ENCODE peak calls at places on chromosomes 3 and 15, in six cellular contexts. U, T, B, S, Y and C are unnamed samples.
A peak's percentile ranks its signal among the peaks of the same experiment; 100 is the strongest.

GRCh38 chr3:170711786-170712185 is 125.9 kb upstream of the SLC7A14 start:
- DNase-seq in U (no peak), T (no peak), B (no peak), S (no peak), Y (no peak), C (no peak)

GRCh38 chr3:101828289-101828688 is 21.0 kb upstream of the NFKBIZ start:
- DNase-seq in U (no peak), T (no peak), B (no peak), S (no peak), Y (no peak), C (no peak)

GRCh38 chr3:100825574-100825973 is 116.3 kb downstream of the TFG start:
- DNase-seq in U (no peak), T (no peak), B (no peak), S (no peak), Y (no peak), C (no peak)

GRCh38 chr3:140584549-140584948 is 93.3 kb upstream of the TRIM42 start:
- DNase-seq in U (no peak), T (no peak), B (no peak), S (no peak), Y (no peak), C (no peak)

GRCh38 chr3:15606434-15606891 is 4.9 kb downstream of the BTD start:
- DNase-seq in U (no peak), T (no peak), B (no peak), S (no peak), Y (peak; percentile 60), C (no peak)

GRCh38 chr3:189099031-189099471 is 72.7 kb upstream of the TPRG1 start:
- DNase-seq in U (peak; percentile 88), T (no peak), B (peak; percentile 89), S (no peak), Y (peak; percentile 62), C (peak; percentile 91)

GRCh38 chr15:59372352-59373211 is at the start of gene MYO1E:
- DNase-seq in U (peak; percentile 90), T (peak; percentile 3), B (peak; percentile 91), S (peak; percentile 94), Y (peak; percentile 99), C (peak; percentile 90)

GRCh38 chr3:45795509-45795881 is 841 bp downstream of the SLC6A20 start:
- DNase-seq in U (no peak), T (no peak), B (no peak), S (no peak), Y (peak; percentile 68), C (no peak)

GRCh38 chr3:82281205-82281604 is 519.8 kb upstream of the GBE1 start:
- DNase-seq in U (no peak), T (no peak), B (no peak), S (no peak), Y (no peak), C (no peak)

GRCh38 chr3:134344560-134344959 is 29.7 kb downstream of the AMOTL2 start:
- DNase-seq in U (no peak), T (no peak), B (no peak), S (no peak), Y (no peak), C (no peak)

GRCh38 chr3:146921693-146922092 is 316.5 kb upstream of the PLSCR5 start:
- DNase-seq in U (no peak), T (no peak), B (no peak), S (no peak), Y (no peak), C (no peak)

GRCh38 chr3:177279118-177279815 is 82.0 kb upstream of the TBL1XR1 start:
- DNase-seq in U (no peak), T (no peak), B (no peak), S (no peak), Y (no peak), C (no peak)

GRCh38 chr15:90318591-90318990 is 33.5 kb upstream of the ZNF774 start:
- DNase-seq in U (no peak), T (no peak), B (no peak), S (no peak), Y (no peak), C (no peak)

GRCh38 chr3:61666615-61667320 is 105.4 kb downstream of the PTPRG start:
- DNase-seq in U (no peak), T (no peak), B (no peak), S (no peak), Y (no peak), C (no peak)

GRCh38 chr15:74222705-74223104 is 13.4 kb upstream of the CCDC33 start:
- DNase-seq in U (no peak), T (no peak), B (no peak), S (no peak), Y (peak; percentile 47), C (no peak)

GRCh38 chr3:113167929-113168771 is 43.2 kb upstream of the BOC start:
- DNase-seq in U (no peak), T (no peak), B (peak; percentile 35), S (no peak), Y (no peak), C (peak; percentile 64)

GRCh38 chr3:144114767-144115166 is 143.1 kb downstream of the DIPK2A start:
- DNase-seq in U (no peak), T (no peak), B (no peak), S (no peak), Y (no peak), C (no peak)

GRCh38 chr3:123749716-123750115 is 134.4 kb downstream of the MYLK start:
- DNase-seq in U (peak; percentile 67), T (no peak), B (no peak), S (peak; percentile 86), Y (peak; percentile 79), C (no peak)

GRCh38 chr3:32817561-32818430 is at the start of gene TRIM71:
- DNase-seq in U (no peak), T (no peak), B (no peak), S (no peak), Y (peak; percentile 95), C (no peak)

GRCh38 chr3:185687479-185687878 is 101.4 kb downstream of the SENP2 start:
- DNase-seq in U (no peak), T (no peak), B (no peak), S (no peak), Y (no peak), C (no peak)

GRCh38 chr3:126508539-126508938 is 9.0 kb downstream of the UROC1 start:
- DNase-seq in U (peak; percentile 32), T (no peak), B (no peak), S (no peak), Y (no peak), C (no peak)

GRCh38 chr3:156341831-156342416 is 213.0 kb downstream of the SSR3 start:
- DNase-seq in U (no peak), T (no peak), B (no peak), S (no peak), Y (no peak), C (no peak)

GRCh38 chr15:65033659-65034269 is 4.3 kb upstream of the MTFMT start:
- DNase-seq in U (no peak), T (peak; percentile 19), B (no peak), S (no peak), Y (peak; percentile 82), C (no peak)

GRCh38 chr3:124707667-124708066 is 22.6 kb upstream of the UMPS start:
- DNase-seq in U (no peak), T (no peak), B (no peak), S (peak; percentile 61), Y (no peak), C (no peak)

DNA sequence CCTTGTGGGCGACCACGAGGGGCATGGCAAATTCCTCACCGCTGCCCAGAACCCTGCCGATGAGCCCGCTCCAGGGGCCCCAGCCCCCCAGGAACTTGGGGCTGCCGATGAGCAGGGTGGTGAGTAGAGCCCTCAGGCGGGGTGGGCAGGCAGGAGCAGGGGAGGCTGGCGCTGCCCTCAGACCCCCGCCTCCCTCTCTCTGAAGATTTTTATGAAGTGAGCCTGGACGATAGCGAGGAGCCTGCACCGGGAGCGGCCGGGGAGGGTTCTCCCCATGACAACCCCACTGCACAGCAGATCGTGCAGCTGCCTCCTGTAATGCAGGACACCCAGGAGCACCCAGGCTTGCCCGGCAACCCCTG is 56.7 kb upstream of the UBE2Q2 start:
- DNase-seq in U (no peak), T (no peak), B (no peak), S (no peak), Y (no peak), C (no peak)
- H3K4me3 ChIP-seq in U (no peak overlapping the region), T (no peak overlapping the region), B (no peak overlapping the region), S (no peak overlapping the region), Y (no peak overlapping the region), C (no peak overlapping the region)

GRCh38 chr3:67000006-67000405 is 1.9 kb downstream of the KBTBD8 start:
- DNase-seq in U (no peak), T (no peak), B (no peak), S (no peak), Y (peak; percentile 78), C (no peak)

GRCh38 chr3:66998075-66998898 is at the start of gene KBTBD8:
- DNase-seq in U (peak; percentile 99), T (peak; percentile 98), B (peak; percentile 98), S (peak; percentile 95), Y (peak; percentile 98), C (peak; percentile 99)

GRCh38 chr3:67001086-67001861 is 3.2 kb downstream of the KBTBD8 start:
- DNase-seq in U (no peak), T (no peak), B (no peak), S (no peak), Y (no peak), C (no peak)

GRCh38 chr3:66997560-66998074 is 490 bp upstream of the KBTBD8 start:
- DNase-seq in U (no peak), T (no peak), B (peak; percentile 27), S (no peak), Y (peak; percentile 66), C (peak; percentile 9)

DNA sequence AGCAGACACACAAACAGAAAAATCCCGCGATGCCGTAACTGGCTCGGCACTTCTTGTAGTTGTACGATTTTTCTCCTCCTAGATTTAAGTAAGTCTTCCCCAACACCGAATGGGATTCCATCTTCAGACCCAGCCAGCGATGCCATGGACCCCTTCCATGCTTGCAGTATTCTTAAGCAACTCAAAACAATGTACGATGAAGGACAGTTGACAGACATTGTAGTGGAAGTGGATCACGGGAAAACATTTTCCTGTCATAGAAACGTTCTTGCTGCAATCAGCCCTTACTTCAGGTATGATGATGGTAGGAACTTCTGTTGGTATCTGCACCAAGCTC is 760 bp downstream of the KBTBD8 start:
- DNase-seq in U (no peak), T (no peak), B (no peak), S (no peak), Y (no peak), C (no peak)
- H3K4me3 ChIP-seq in U (peak overlapping the region; percentile 55), T (peak overlapping the region; percentile 71), B (peak overlapping the region; percentile 81), S (peak overlapping the region; percentile 83), Y (peak overlapping the region; percentile 88), C (peak overlapping the region; percentile 91)

DNA sequence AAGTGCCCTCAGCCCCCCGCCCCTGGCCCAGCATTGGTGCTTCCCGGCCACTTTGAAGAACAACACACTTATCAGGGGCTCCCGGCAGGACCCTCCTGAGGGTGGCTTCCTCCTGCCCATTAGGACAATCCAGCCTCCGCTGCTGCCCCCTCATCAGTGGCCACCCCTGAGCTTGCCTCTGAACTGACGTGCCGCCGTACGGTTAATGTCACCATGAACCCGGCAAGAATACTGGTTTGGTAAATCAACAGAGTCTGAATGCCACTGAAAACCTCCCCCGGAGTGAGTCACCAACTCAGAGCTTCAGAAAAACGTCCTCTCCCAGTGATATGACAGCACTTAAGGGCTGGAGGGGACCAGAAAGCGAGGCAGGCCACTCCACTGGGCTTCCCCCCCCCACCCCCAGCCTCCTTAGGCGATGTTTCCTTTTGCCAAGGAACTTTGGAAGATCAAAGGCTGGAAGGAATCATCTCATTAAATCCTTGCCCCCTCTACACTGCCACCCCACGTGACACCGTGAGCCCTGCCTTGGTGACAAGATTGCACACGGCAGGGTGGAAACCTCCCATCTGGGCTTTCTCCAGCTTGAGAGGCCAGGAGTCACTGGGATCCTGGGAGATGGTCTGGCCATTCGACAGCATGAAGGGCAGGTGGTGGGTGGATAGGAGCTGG is 142.1 kb downstream of the NUP210 start:
- DNase-seq in U (peak; percentile 40), T (no peak), B (no peak), S (no peak), Y (peak; percentile 95), C (no peak)
- H3K4me3 ChIP-seq in U (no peak overlapping the region), T (no peak overlapping the region), B (no peak overlapping the region), S (no peak overlapping the region), Y (no peak overlapping the region), C (no peak overlapping the region)

GRCh38 chr3:98445949-98446406 is 17.0 kb upstream of the OR5K1 start:
- DNase-seq in U (no peak), T (no peak), B (no peak), S (no peak), Y (no peak), C (no peak)
- H3K4me3 ChIP-seq in U (no peak overlapping the region), T (no peak overlapping the region), B (no peak overlapping the region), S (no peak overlapping the region), Y (no peak overlapping the region), C (no peak overlapping the region)